ENCODE peak calls at places on chromosome 9, in four cellular contexts. K is HepG2, M is K562, L is GM12878. G is an unnamed sample.

GRCh38 chr9:69134412-69134811 is 39.7 kb upstream of the TJP2 start:
- DNase-seq in K (no peak), M (no peak), L (no peak), G (no peak)

GRCh38 chr9:123686131-123686848 is 243.6 kb downstream of the DENND1A start:
- DNase-seq in K (no peak), M (no peak), L (no peak), G (no peak)

GRCh38 chr9:134961331-134962064 is 43.8 kb upstream of the FCN1 start:
- DNase-seq in K (no peak), M (no peak), L (no peak), G (no peak)

GRCh38 chr9:3292311-3292710 is 233.5 kb downstream of the RFX3 start:
- DNase-seq in K (no peak), M (no peak), L (no peak), G (no peak)

GRCh38 chr9:121896545-121896943 is 196.6 kb downstream of the TTLL11 start:
- DNase-seq in K (no peak), M (no peak), L (no peak), G (no peak)

GRCh38 chr9:79617395-79617794 is 45.6 kb downstream of the TLE4 start:
- DNase-seq in K (no peak), M (no peak), L (no peak), G (no peak)

GRCh38 chr9:134314950-134315715 is 11.1 kb upstream of the RXRA start:
- DNase-seq in K (no peak), M (no peak), L (no peak), G (no peak)

GRCh38 chr9:2096376-2096970 is 81.3 kb downstream of the SMARCA2 start:
- DNase-seq in K (no peak), M (no peak), L (no peak), G (no peak)

GRCh38 chr9:135065804-135066203 is 21.7 kb upstream of the OLFM1 start:
- DNase-seq in K (no peak), M (no peak), L (no peak), G (no peak)

GRCh38 chr9:106670418-106670817 is 192.5 kb upstream of the ZNF462 start:
- DNase-seq in K (no peak), M (no peak), L (no peak), G (no peak)

GRCh38 chr9:124047106-124047716 is 35.6 kb downstream of the LHX2 start:
- DNase-seq in K (no peak), M (no peak), L (no peak), G (no peak)

GRCh38 chr9:120642129-120642528 is 62.2 kb upstream of the CDK5RAP2 start:
- DNase-seq in K (no peak), M (peak; percentile 62), L (no peak), G (no peak)

GRCh38 chr9:128124873-128125574 is 2.5 kb downstream of the PTGES2 start:
- DNase-seq in K (peak; percentile 57), M (peak; percentile 85), L (peak; percentile 35), G (peak; percentile 55)

GRCh38 chr9:129735546-129735945 is 17.3 kb downstream of the PTGES start:
- DNase-seq in K (no peak), M (no peak), L (no peak), G (no peak)

GRCh38 chr9:126397056-126397455 is 70.4 kb downstream of the MVB12B start:
- DNase-seq in K (no peak), M (no peak), L (peak; percentile 54), G (peak; percentile 21)

GRCh38 chr9:93642961-93643360 is 66.6 kb downstream of the PHF2 start:
- DNase-seq in K (no peak), M (no peak), L (no peak), G (no peak)

GRCh38 chr9:113919422-113919821 is 43.3 kb downstream of the ZNF618 start:
- DNase-seq in K (no peak), M (no peak), L (no peak), G (no peak)

GRCh38 chr9:129626944-129627297 is 958 bp downstream of the NTMT1 start:
- DNase-seq in K (no peak), M (no peak), L (no peak), G (no peak)

GRCh38 chr9:128372188-128372641 is 1.0 kb downstream of the URM1 start:
- DNase-seq in K (no peak), M (no peak), L (no peak), G (no peak)

GRCh38 chr9:16555802-16556201 is 314.7 kb downstream of the BNC2 start:
- DNase-seq in K (no peak), M (no peak), L (no peak), G (no peak)

GRCh38 chr9:114413909-114414308 is 26.1 kb upstream of the AKNA start:
- DNase-seq in K (no peak), M (no peak), L (no peak), G (no peak)

GRCh38 chr9:13956107-13956506 is 357.8 kb downstream of the NFIB start:
- DNase-seq in K (no peak), M (no peak), L (no peak), G (peak; percentile 35)

GRCh38 chr9:77649109-77649812 is 1.1 kb upstream of the GNA14 start:
- DNase-seq in K (peak; percentile 19), M (peak; percentile 8), L (no peak), G (no peak)

GRCh38 chr9:83459830-83460229 is 78.4 kb downstream of the FRMD3 start:
- DNase-seq in K (no peak), M (no peak), L (no peak), G (no peak)

GRCh38 chr9:94056442-94056974 is 27.8 kb upstream of the PTPDC1 start:
- DNase-seq in K (no peak), M (no peak), L (no peak), G (no peak)

GRCh38 chr9:95506438-95506691 is 10.4 kb downstream of the PTCH1 start:
- DNase-seq in K (peak; percentile 25), M (peak; percentile 66), L (no peak), G (no peak)

GRCh38 chr9:95506692-95507455 is 9.9 kb downstream of the PTCH1 start:
- DNase-seq in K (peak; percentile 47), M (peak; percentile 63), L (no peak), G (no peak)

GRCh38 chr9:95504053-95504963 is 12.5 kb downstream of the PTCH1 start:
- DNase-seq in K (peak; percentile 88), M (peak; percentile 70), L (no peak), G (no peak)

GRCh38 chr9:95505072-95505471 is 11.7 kb downstream of the PTCH1 start:
- DNase-seq in K (no peak), M (no peak), L (no peak), G (no peak)

DNA sequence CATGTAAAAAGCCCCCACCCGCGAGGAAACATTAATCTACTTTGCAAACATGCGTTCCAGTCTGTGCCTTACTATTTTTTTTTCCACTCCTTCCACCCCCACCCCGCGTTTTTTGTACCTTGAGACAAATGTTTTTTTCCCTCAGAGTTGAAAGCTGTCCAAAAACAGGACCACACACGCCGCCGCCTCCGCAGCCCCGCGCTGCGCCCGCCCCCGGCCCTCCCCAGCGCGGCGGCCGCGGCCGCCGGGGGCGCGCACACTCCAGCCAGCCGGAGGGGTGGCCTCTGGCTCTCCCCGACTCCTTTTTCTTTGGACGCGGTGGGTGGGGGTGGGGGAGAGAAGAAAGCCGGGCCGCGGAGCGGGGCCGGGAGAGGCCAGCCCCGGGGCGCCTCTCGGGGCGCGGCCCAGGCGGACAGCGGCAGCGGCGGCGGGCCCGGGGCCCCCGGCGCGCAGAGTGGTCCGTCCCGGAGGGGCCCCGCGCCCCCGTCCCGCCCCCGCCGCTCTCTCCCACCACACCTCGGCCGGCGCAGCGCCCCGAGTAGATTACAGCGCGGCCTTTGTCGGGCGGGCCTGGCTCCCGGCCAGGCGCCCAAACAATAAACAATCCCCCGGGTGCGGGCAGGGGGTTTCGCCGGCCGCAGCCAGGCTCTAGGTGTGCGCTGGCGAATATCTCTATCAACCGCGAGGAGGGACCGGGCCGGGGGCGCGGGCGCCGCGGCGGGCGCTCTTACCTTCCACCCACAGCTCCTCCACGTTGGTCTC is 10.9 kb downstream of the PTCH1 start:
- DNase-seq in K (peak; percentile 70), M (peak; percentile 84), L (no peak), G (peak; percentile 71)
- TF ChIP-seq BHLHE40 in K (peak; percentile 83), M (no peak), L (peak; percentile 97), G (no peak)

GRCh38 chr9:37410969-37411785 is 11.3 kb upstream of the GRHPR start:
- DNase-seq in K (peak; percentile 56), M (peak; percentile 72), L (no peak), G (no peak)

GRCh38 chr9:37410354-37410861 is 12.1 kb upstream of the GRHPR start:
- DNase-seq in K (no peak), M (no peak), L (no peak), G (no peak)

GRCh38 chr9:37413311-37413710 is 9.2 kb upstream of the GRHPR start:
- DNase-seq in K (no peak), M (no peak), L (no peak), G (no peak)

GRCh38 chr9:37414503-37414943 is 8.0 kb upstream of the GRHPR start:
- DNase-seq in K (no peak), M (no peak), L (no peak), G (no peak)

DNA sequence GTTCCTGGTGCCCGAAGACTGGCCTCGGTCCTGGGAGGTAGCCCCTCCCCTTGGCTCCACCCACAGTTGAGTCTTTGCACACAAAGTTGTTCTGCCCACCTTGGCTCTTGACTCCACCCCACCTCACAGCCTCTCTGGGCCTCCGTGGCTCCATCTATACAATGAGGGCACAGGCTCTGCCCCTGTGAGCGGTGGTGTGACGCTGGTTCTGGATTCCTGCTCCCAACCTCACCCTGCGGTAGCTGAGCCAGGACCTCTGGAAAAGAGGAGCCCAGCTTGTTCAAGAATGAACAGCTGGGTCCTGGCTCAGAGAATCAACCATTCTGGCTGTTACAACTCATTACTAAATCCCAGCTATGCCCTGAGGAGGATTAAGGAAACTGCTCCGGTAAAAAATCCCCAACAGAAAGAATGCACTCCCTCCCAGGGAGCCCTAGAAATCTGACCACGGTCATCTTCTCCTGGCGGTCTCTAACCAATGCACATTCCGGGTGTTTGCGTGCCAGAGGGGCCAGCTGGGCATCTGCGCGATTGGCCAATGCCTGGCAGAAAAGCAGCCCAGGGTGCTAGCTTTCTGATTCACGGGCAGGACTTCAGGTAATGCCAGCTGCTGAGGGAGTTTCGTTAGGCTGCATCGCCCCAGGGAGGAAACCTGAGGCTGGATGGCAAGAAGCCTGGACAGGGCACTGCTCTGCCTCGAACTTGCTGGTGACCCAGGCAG is 9.9 kb upstream of the GRHPR start:
- DNase-seq in K (no peak), M (no peak), L (no peak), G (no peak)
- TF ChIP-seq FOXK2 in K (no peak), M (no peak), L (no peak), G (no peak)

GRCh38 chr9:131698715-131699053 is 41.2 kb downstream of the RAPGEF1 start:
- DNase-seq in K (no peak), M (no peak), L (no peak), G (no peak)

GRCh38 chr9:131696163-131696439 is 43.8 kb downstream of the RAPGEF1 start:
- DNase-seq in K (no peak), M (no peak), L (no peak), G (no peak)

GRCh38 chr9:131700076-131700475 is 39.8 kb downstream of the RAPGEF1 start:
- DNase-seq in K (no peak), M (no peak), L (no peak), G (no peak)

GRCh38 chr9:131697097-131697496 is 42.8 kb downstream of the RAPGEF1 start:
- DNase-seq in K (no peak), M (no peak), L (no peak), G (no peak)

GRCh38 chr9:131697908-131698714 is 41.8 kb downstream of the RAPGEF1 start:
- DNase-seq in K (no peak), M (peak; percentile 43), L (no peak), G (no peak)
- TF ChIP-seq BHLHE40 in K (no peak), M (no peak), L (no peak), G (no peak)

GRCh38 chr9:72721086-72721485 is 199.7 kb downstream of the TMC1 start:
- DNase-seq in K (no peak), M (no peak), L (no peak), G (no peak)
- TF ChIP-seq FOXK2 in K (no peak), M (no peak), L (no peak), G (no peak)